ENCODE peak calls at places on chromosomes 4 and X, in nine cellular contexts. B is Kasumi-1; N is ELR; A is H54; W is MV-4-11; C is brain microvascular endothelial cell; K is RPMI8226; V is activated naive CD4-positive, alpha-beta T cell treated with Interleukin-2 at 50 U/mL for 16 hours; U is breast epithelium. X is an unnamed sample.
A peak's percentile ranks its signal among the peaks of the same experiment; 100 is the strongest.

GRCh38 chrX:8743126-8743732 is 11.3 kb upstream of the ANOS1 start:
- DNase-seq in B (peak; percentile 39), N (peak; percentile 58), A (no peak), W (peak; percentile 19), C (peak; percentile 22), K (peak; percentile 61), V (peak; percentile 57), U (no peak), X (no peak)

GRCh38 chr4:6621556-6621927 is 18.9 kb upstream of the MRFAP1 start:
- DNase-seq in B (no peak), N (no peak), A (no peak), W (no peak), C (no peak), K (no peak), V (no peak), U (no peak), X (no peak)

GRCh38 chr4:120855307-120856001 is 67.1 kb downstream of the PRDM5 start:
- DNase-seq in B (no peak), N (no peak), A (no peak), W (no peak), C (no peak), K (peak; percentile 28), V (no peak), U (no peak), X (no peak)

GRCh38 chrX:109774706-109775105 is 41.6 kb upstream of the ACSL4 start:
- DNase-seq in B (no peak), N (peak; percentile 86), A (peak; percentile 24), W (peak; percentile 32), C (peak; percentile 71), K (no peak), V (no peak), U (no peak), X (peak; percentile 52)

GRCh38 chr4:61245321-61245720 is 45.2 kb downstream of the ADGRL3 start:
- DNase-seq in B (no peak), N (no peak), A (no peak), W (no peak), C (no peak), K (no peak), V (no peak), U (no peak), X (no peak)

GRCh38 chr4:9962611-9963314 is 58.5 kb downstream of the SLC2A9 start:
- DNase-seq in B (no peak), N (no peak), A (no peak), W (no peak), C (no peak), K (peak; percentile 36), V (no peak), U (no peak), X (no peak)

GRCh38 chrX:633655-634305 is 3.2 kb downstream of the SHOX start:
- DNase-seq in B (no peak), N (no peak), A (no peak), W (no peak), C (no peak), K (no peak), V (no peak), U (no peak), X (no peak)

GRCh38 chrX:24219320-24219719 is 69.8 kb downstream of the ZFX start:
- DNase-seq in B (no peak), N (no peak), A (no peak), W (peak; percentile 26), C (no peak), K (no peak), V (no peak), U (no peak), X (no peak)

GRCh38 chrX:139008185-139008584 is 296.7 kb upstream of the FGF13 start:
- DNase-seq in B (no peak), N (no peak), A (no peak), W (no peak), C (no peak), K (peak; percentile 57), V (no peak), U (no peak), X (no peak)

GRCh38 chrX:15674514-15674898 is 9.9 kb upstream of the CLTRN start:
- DNase-seq in B (peak; percentile 81), N (peak; percentile 91), A (peak; percentile 27), W (peak; percentile 87), C (peak; percentile 96), K (peak; percentile 94), V (peak; percentile 80), U (peak; percentile 87), X (no peak)

GRCh38 chr4:16995451-16995850 is 97.0 kb upstream of the LDB2 start:
- DNase-seq in B (no peak), N (no peak), A (no peak), W (no peak), C (no peak), K (no peak), V (no peak), U (no peak), X (no peak)

GRCh38 chr4:102817021-102817605 is 10.2 kb downstream of the UBE2D3 start:
- DNase-seq in B (no peak), N (no peak), A (no peak), W (no peak), C (no peak), K (no peak), V (no peak), U (no peak), X (no peak)

GRCh38 chrX:140817943-140818342 is 108.4 kb downstream of the LINC00632 start:
- DNase-seq in B (peak; percentile 19), N (peak; percentile 52), A (no peak), W (no peak), C (peak; percentile 35), K (peak; percentile 11), V (no peak), U (no peak), X (no peak)

GRCh38 chr4:30716158-30716557 is 4.0 kb upstream of the PCDH7 start:
- DNase-seq in B (peak; percentile 87), N (peak; percentile 63), A (no peak), W (peak; percentile 36), C (no peak), K (no peak), V (no peak), U (no peak), X (no peak)

GRCh38 chrX:96140796-96141195 is 543.8 kb upstream of the DIAPH2 start:
- DNase-seq in B (no peak), N (no peak), A (no peak), W (no peak), C (no peak), K (no peak), V (no peak), U (no peak), X (no peak)

GRCh38 chr4:74794341-74794801 is at the start of gene BTC:
- DNase-seq in B (peak; percentile 36), N (peak; percentile 37), A (peak; percentile 9), W (no peak), C (no peak), K (peak; percentile 46), V (no peak), U (peak; percentile 61), X (peak; percentile 18)

GRCh38 chr4:111494471-111494870 is 650.8 kb upstream of the FAM241A start:
- DNase-seq in B (no peak), N (no peak), A (no peak), W (no peak), C (peak; percentile 2), K (no peak), V (no peak), U (no peak), X (no peak)

GRCh38 chrX:17860811-17861495 is at the start of gene RAI2:
- DNase-seq in B (no peak), N (no peak), A (no peak), W (no peak), C (no peak), K (no peak), V (peak; percentile 2), U (peak; percentile 60), X (no peak)

GRCh38 chrX:106912864-106913263 is 7.3 kb upstream of the CLDN2 start:
- DNase-seq in B (no peak), N (peak; percentile 56), A (no peak), W (no peak), C (no peak), K (no peak), V (no peak), U (no peak), X (no peak)

GRCh38 chrX:64894454-64895038 is 81.7 kb downstream of the ZC4H2 start:
- DNase-seq in B (peak; percentile 40), N (peak; percentile 7), A (peak; percentile 1), W (no peak), C (no peak), K (peak; percentile 28), V (peak; percentile 10), U (no peak), X (peak; percentile 17)

GRCh38 chr4:1028574-1029220 is 17.3 kb downstream of the FGFRL1 start:
- DNase-seq in B (no peak), N (no peak), A (no peak), W (no peak), C (no peak), K (no peak), V (no peak), U (no peak), X (no peak)

GRCh38 chr4:125179727-125180126 is 135.0 kb upstream of the FAT4 start:
- DNase-seq in B (no peak), N (no peak), A (no peak), W (no peak), C (no peak), K (no peak), V (no peak), U (no peak), X (no peak)

GRCh38 chr4:6771229-6771671 is 11.3 kb upstream of the KIAA0232 start:
- DNase-seq in B (no peak), N (no peak), A (peak; percentile 63), W (no peak), C (no peak), K (no peak), V (no peak), U (peak; percentile 79), X (no peak)

GRCh38 chr4:93409035-93409434 is 419.5 kb upstream of the ATOH1 start:
- DNase-seq in B (peak; percentile 38), N (no peak), A (no peak), W (no peak), C (no peak), K (no peak), V (no peak), U (no peak), X (no peak)

GRCh38 chrX:49838374-49838773 is 9.3 kb downstream of the PAGE4 start:
- DNase-seq in B (peak; percentile 29), N (peak; percentile 33), A (no peak), W (peak; percentile 5), C (peak; percentile 4), K (peak; percentile 30), V (no peak), U (no peak), X (peak; percentile 12)

GRCh38 chr4:158667651-158668198 is 4.0 kb downstream of the C4orf46 start:
- DNase-seq in B (peak; percentile 57), N (peak; percentile 62), A (no peak), W (peak; percentile 44), C (peak; percentile 16), K (no peak), V (peak; percentile 31), U (no peak), X (peak; percentile 15)

GRCh38 chr4:147736458-147736857 is 4.6 kb downstream of the ARHGAP10 start:
- DNase-seq in B (no peak), N (peak; percentile 90), A (peak; percentile 43), W (no peak), C (peak; percentile 72), K (no peak), V (no peak), U (no peak), X (no peak)

GRCh38 chrX:48937065-48937907 is 18.5 kb upstream of the PIM2 start:
- DNase-seq in B (peak; percentile 36), N (peak; percentile 3), A (no peak), W (peak; percentile 95), C (peak; percentile 36), K (peak; percentile 89), V (peak; percentile 90), U (peak; percentile 51), X (no peak)

GRCh38 chr4:151658959-151659593 is 101.7 kb downstream of the GATB start:
- DNase-seq in B (no peak), N (peak; percentile 52), A (no peak), W (no peak), C (no peak), K (no peak), V (no peak), U (no peak), X (no peak)

GRCh38 chr4:121551271-121551670 is 145.5 kb downstream of the ANXA5 start:
- DNase-seq in B (no peak), N (peak; percentile 7), A (no peak), W (no peak), C (peak; percentile 12), K (no peak), V (no peak), U (no peak), X (no peak)

GRCh38 chrX:153924149-153924861 is 1.8 kb downstream of the ARHGAP4 start:
- DNase-seq in B (peak; percentile 15), N (peak; percentile 61), A (peak; percentile 78), W (peak; percentile 60), C (no peak), K (peak; percentile 72), V (peak; percentile 31), U (no peak), X (no peak)

X was measured in Panc1.